ENCODE peak calls at places on chromosomes 1 and 21, in ten cellular contexts. One of them, this sample, is unnamed.
A peak's percentile ranks its signal among the peaks of the same experiment; 100 is the strongest.

GRCh38 chr1:213989740-213990472 is 2.1 kb downstream of the PROX1 start:
- DNase-seq in psoas muscle: no peak
- DNase-seq in HS-27A: no peak
- DNase-seq in left ventricle myocardium inferior: no peak
- DNase-seq in RCC 7860: no peak
- DNase-seq in prostate gland: no peak
- DNase-seq in HFF-Myc: no peak
- DNase-seq in NCI-H1092: peak; percentile 70
- DNase-seq in mesothelial cell of epicardium: no peak
- DNase-seq in HS-5: no peak
- DNase-seq in this sample: no peak

GRCh38 chr1:21292991-21293536 is 2.8 kb upstream of the ECE1 start:
- DNase-seq in mesothelial cell of epicardium: no peak
- DNase-seq in left ventricle myocardium inferior: no peak
- DNase-seq in NCI-H1092: no peak
- DNase-seq in HFF-Myc: no peak
- DNase-seq in psoas muscle: no peak
- DNase-seq in RCC 7860: no peak
- DNase-seq in HS-5: no peak
- DNase-seq in prostate gland: no peak
- DNase-seq in HS-27A: no peak
- DNase-seq in this sample: peak; percentile 85

GRCh38 chr1:25952851-25953401 is 44.9 kb downstream of the PAFAH2 start:
- DNase-seq in HS-27A: no peak
- DNase-seq in left ventricle myocardium inferior: peak; percentile 62
- DNase-seq in HS-5: no peak
- DNase-seq in RCC 7860: no peak
- DNase-seq in HFF-Myc: no peak
- DNase-seq in NCI-H1092: no peak
- DNase-seq in prostate gland: no peak
- DNase-seq in psoas muscle: no peak
- DNase-seq in mesothelial cell of epicardium: no peak
- DNase-seq in this sample: no peak

GRCh38 chr1:162696286-162696862 is 64.1 kb downstream of the DDR2 start:
- DNase-seq in HS-5: peak; percentile 62
- DNase-seq in mesothelial cell of epicardium: peak; percentile 35
- DNase-seq in prostate gland: peak; percentile 89
- DNase-seq in left ventricle myocardium inferior: peak; percentile 78
- DNase-seq in RCC 7860: no peak
- DNase-seq in HS-27A: peak; percentile 51
- DNase-seq in NCI-H1092: peak; percentile 98
- DNase-seq in HFF-Myc: peak; percentile 89
- DNase-seq in psoas muscle: peak; percentile 72
- DNase-seq in this sample: no peak

GRCh38 chr1:66693856-66694255 is 58.4 kb upstream of the DYNLT5 start:
- DNase-seq in left ventricle myocardium inferior: no peak
- DNase-seq in prostate gland: no peak
- DNase-seq in mesothelial cell of epicardium: no peak
- DNase-seq in HS-5: no peak
- DNase-seq in HFF-Myc: no peak
- DNase-seq in RCC 7860: no peak
- DNase-seq in HS-27A: no peak
- DNase-seq in psoas muscle: no peak
- DNase-seq in NCI-H1092: peak; percentile 19
- DNase-seq in this sample: no peak

GRCh38 chr21:45303111-45303615 is 15.5 kb upstream of the POFUT2 start:
- DNase-seq in HS-5: no peak
- DNase-seq in HFF-Myc: no peak
- DNase-seq in NCI-H1092: no peak
- DNase-seq in mesothelial cell of epicardium: no peak
- DNase-seq in HS-27A: no peak
- DNase-seq in left ventricle myocardium inferior: peak; percentile 19
- DNase-seq in psoas muscle: no peak
- DNase-seq in prostate gland: no peak
- DNase-seq in RCC 7860: no peak
- DNase-seq in this sample: no peak

GRCh38 chr1:193701729-193702128 is 515.3 kb upstream of the B3GALT2 start:
- DNase-seq in psoas muscle: no peak
- DNase-seq in HFF-Myc: no peak
- DNase-seq in HS-5: no peak
- DNase-seq in RCC 7860: no peak
- DNase-seq in NCI-H1092: no peak
- DNase-seq in mesothelial cell of epicardium: no peak
- DNase-seq in prostate gland: no peak
- DNase-seq in HS-27A: no peak
- DNase-seq in left ventricle myocardium inferior: no peak
- DNase-seq in this sample: no peak

GRCh38 chr1:69215883-69216282 is 351.8 kb upstream of the LRRC7 start:
- DNase-seq in RCC 7860: no peak
- DNase-seq in HFF-Myc: no peak
- DNase-seq in HS-27A: no peak
- DNase-seq in NCI-H1092: no peak
- DNase-seq in mesothelial cell of epicardium: no peak
- DNase-seq in prostate gland: no peak
- DNase-seq in HS-5: no peak
- DNase-seq in psoas muscle: no peak
- DNase-seq in left ventricle myocardium inferior: no peak
- DNase-seq in this sample: no peak

GRCh38 chr1:171566467-171566866 is 55.6 kb upstream of the MYOCOS start:
- DNase-seq in HS-5: no peak
- DNase-seq in HS-27A: no peak
- DNase-seq in mesothelial cell of epicardium: no peak
- DNase-seq in psoas muscle: no peak
- DNase-seq in NCI-H1092: no peak
- DNase-seq in prostate gland: peak; percentile 21
- DNase-seq in RCC 7860: no peak
- DNase-seq in HFF-Myc: no peak
- DNase-seq in left ventricle myocardium inferior: no peak
- DNase-seq in this sample: no peak

GRCh38 chr1:153705484-153705883 is 22.4 kb upstream of the INTS3 start:
- DNase-seq in NCI-H1092: no peak
- DNase-seq in left ventricle myocardium inferior: no peak
- DNase-seq in psoas muscle: no peak
- DNase-seq in HFF-Myc: no peak
- DNase-seq in HS-5: no peak
- DNase-seq in mesothelial cell of epicardium: no peak
- DNase-seq in HS-27A: no peak
- DNase-seq in RCC 7860: no peak
- DNase-seq in prostate gland: no peak
- DNase-seq in this sample: no peak

GRCh38 chr1:16139473-16139962 is 16.4 kb downstream of the EPHA2 start:
- DNase-seq in HFF-Myc: peak; percentile 73
- DNase-seq in mesothelial cell of epicardium: no peak
- DNase-seq in left ventricle myocardium inferior: no peak
- DNase-seq in RCC 7860: peak; percentile 95
- DNase-seq in psoas muscle: no peak
- DNase-seq in HS-5: peak; percentile 82
- DNase-seq in HS-27A: peak; percentile 92
- DNase-seq in prostate gland: no peak
- DNase-seq in NCI-H1092: no peak
- DNase-seq in this sample: no peak

GRCh38 chr1:40948741-40949528 is 30.6 kb upstream of the CTPS1 start:
- DNase-seq in NCI-H1092: peak; percentile 61
- DNase-seq in left ventricle myocardium inferior: no peak
- DNase-seq in mesothelial cell of epicardium: no peak
- DNase-seq in RCC 7860: peak; percentile 31
- DNase-seq in psoas muscle: no peak
- DNase-seq in HFF-Myc: peak; percentile 73
- DNase-seq in HS-5: peak; percentile 35
- DNase-seq in prostate gland: peak; percentile 49
- DNase-seq in HS-27A: peak; percentile 85
- DNase-seq in this sample: no peak

GRCh38 chr1:202998836-202999750 is 8.1 kb upstream of the TMEM183A start:
- DNase-seq in RCC 7860: peak; percentile 12
- DNase-seq in left ventricle myocardium inferior: no peak
- DNase-seq in NCI-H1092: peak; percentile 63
- DNase-seq in HS-5: peak; percentile 40
- DNase-seq in HFF-Myc: peak; percentile 44
- DNase-seq in mesothelial cell of epicardium: no peak
- DNase-seq in HS-27A: peak; percentile 17
- DNase-seq in prostate gland: peak; percentile 47
- DNase-seq in psoas muscle: no peak
- DNase-seq in this sample: peak; percentile 40

GRCh38 chr1:41365772-41366427 is 4.7 kb downstream of the FOXO6 start:
- DNase-seq in HS-27A: no peak
- DNase-seq in RCC 7860: no peak
- DNase-seq in HS-5: no peak
- DNase-seq in prostate gland: peak; percentile 64
- DNase-seq in psoas muscle: no peak
- DNase-seq in NCI-H1092: peak; percentile 71
- DNase-seq in HFF-Myc: no peak
- DNase-seq in left ventricle myocardium inferior: no peak
- DNase-seq in mesothelial cell of epicardium: no peak
- DNase-seq in this sample: peak; percentile 19

This sample was measured in GM12878.